ENCODE peak calls at places on chromosome 15, in eight cellular contexts. N is spleen, V is ovary, C is uterus, M is hepatocyte, Q is fibroblast of the aortic adventitia, D is MM.1S, I is right lobe of liver. T is an unnamed sample.

GRCh38 chr15:51982770-51983103 is 11.2 kb upstream of the LEO1 start:
- DNase-seq in Q (no peak), C (no peak), M (no peak), N (no peak), D (no peak), V (no peak), I (no peak), T (no peak)

GRCh38 chr15:58146734-58147133 is 8.6 kb downstream of the AQP9 start:
- DNase-seq in Q (peak), C (no peak), I (peak), M (peak), D (no peak), N (no peak), V (no peak), T (peak)

GRCh38 chr15:67196672-67197363 is 57.6 kb downstream of the AAGAB start:
- DNase-seq in V (no peak), Q (peak), N (no peak), I (no peak), M (peak), D (no peak), C (peak), T (peak)

GRCh38 chr15:53412542-53412941 is 346.9 kb downstream of the WDR72 start:
- DNase-seq in V (no peak), D (no peak), N (no peak), Q (no peak), I (no peak), C (no peak), M (no peak), T (no peak)

GRCh38 chr15:40090774-40091455 is 17.8 kb downstream of the BMF start:
- DNase-seq in N (peak), Q (no peak), V (no peak), D (no peak), C (no peak), M (peak), I (no peak), T (no peak)

GRCh38 chr15:41499109-41499851 is 5.6 kb downstream of the ITPKA start:
- DNase-seq in N (no peak), M (no peak), I (no peak), V (no peak), D (no peak), C (no peak), Q (no peak), T (no peak)

GRCh38 chr15:23797747-23798157 is 110.6 kb upstream of the NDN start:
- DNase-seq in M (no peak), D (no peak), N (no peak), V (peak), Q (no peak), I (no peak), C (peak), T (no peak)

GRCh38 chr15:55289573-55290360 is at the start of gene RAB27A:
- DNase-seq in I (peak), N (peak), Q (peak), C (peak), M (peak), D (peak), V (peak), T (peak)

GRCh38 chr15:31326729-31327673 is at the start of gene KLF13:
- DNase-seq in N (peak), I (no peak), M (peak), D (no peak), C (no peak), V (peak), Q (peak), T (peak)

GRCh38 chr15:74889390-74889881 is 406 bp upstream of the MPI start:
- DNase-seq in D (no peak), V (peak), Q (peak), N (peak), C (peak), M (no peak), I (no peak), T (peak)

GRCh38 chr15:78937132-78937739 is 7.6 kb downstream of the CTSH start:
- DNase-seq in D (no peak), V (peak), N (peak), I (no peak), M (no peak), C (peak), Q (peak), T (peak)

GRCh38 chr15:80796424-80796823 is 17.3 kb downstream of the CEMIP start:
- DNase-seq in M (no peak), C (no peak), V (no peak), I (no peak), N (no peak), D (no peak), Q (no peak), T (no peak)

GRCh38 chr15:88664151-88664778 is 25.4 kb downstream of the ISG20 start:
- DNase-seq in N (no peak), V (no peak), M (no peak), C (no peak), I (no peak), Q (peak), D (peak), T (peak)

GRCh38 chr15:78629716-78630065 is 8.9 kb upstream of the CHRNA3 start:
- DNase-seq in V (no peak), C (no peak), D (no peak), I (no peak), M (no peak), N (no peak), Q (no peak), T (no peak)

GRCh38 chr15:70154440-70155347 is 57.0 kb upstream of the TLE3 start:
- DNase-seq in C (peak), M (peak), V (peak), N (peak), Q (peak), I (no peak), D (no peak), T (peak)

GRCh38 chr15:90680371-90680935 is 36.7 kb upstream of the BLM start:
- DNase-seq in D (no peak), I (no peak), Q (peak), V (no peak), N (no peak), C (peak), M (no peak), T (peak)

GRCh38 chr15:75153565-75154248 is 48.0 kb upstream of the C15orf39 start:
- DNase-seq in Q (no peak), D (no peak), C (no peak), M (no peak), I (no peak), V (no peak), N (peak), T (no peak)

GRCh38 chr15:70614221-70614620 is 149.1 kb downstream of the UACA start:
- DNase-seq in V (no peak), C (no peak), Q (no peak), I (no peak), M (no peak), N (no peak), D (no peak), T (no peak)

GRCh38 chr15:27833178-27833577 is 265.9 kb downstream of the OCA2 start:
- DNase-seq in M (no peak), I (no peak), D (no peak), Q (no peak), N (no peak), V (no peak), C (no peak), T (no peak)

GRCh38 chr15:71650603-71651002 is 159.8 kb upstream of the NR2E3 start:
- DNase-seq in I (no peak), C (no peak), Q (no peak), D (no peak), N (no peak), M (no peak), V (no peak), T (no peak)
- TF ChIP-seq CTCF in I (no peak), C (no peak), Q (no peak), D (no peak), N (no peak), M (no peak), V (no peak), T (no peak)

GRCh38 chr15:65952425-65953053 is 83.2 kb downstream of the RAB11A start:
- DNase-seq in I (no peak), C (no peak), Q (peak), D (peak), V (no peak), M (peak), N (peak), T (peak)

GRCh38 chr15:65953622-65954021 is 84.3 kb downstream of the RAB11A start:
- DNase-seq in N (peak), I (no peak), D (peak), V (no peak), C (no peak), M (no peak), Q (no peak), T (no peak)

GRCh38 chr15:65948352-65948751 is 79.1 kb downstream of the RAB11A start:
- DNase-seq in M (no peak), V (no peak), C (no peak), Q (no peak), N (no peak), I (no peak), D (no peak), T (no peak)

GRCh38 chr15:65949482-65949881 is 80.2 kb downstream of the RAB11A start:
- DNase-seq in V (no peak), N (peak), I (no peak), M (no peak), D (no peak), C (no peak), Q (no peak), T (no peak)

DNA sequence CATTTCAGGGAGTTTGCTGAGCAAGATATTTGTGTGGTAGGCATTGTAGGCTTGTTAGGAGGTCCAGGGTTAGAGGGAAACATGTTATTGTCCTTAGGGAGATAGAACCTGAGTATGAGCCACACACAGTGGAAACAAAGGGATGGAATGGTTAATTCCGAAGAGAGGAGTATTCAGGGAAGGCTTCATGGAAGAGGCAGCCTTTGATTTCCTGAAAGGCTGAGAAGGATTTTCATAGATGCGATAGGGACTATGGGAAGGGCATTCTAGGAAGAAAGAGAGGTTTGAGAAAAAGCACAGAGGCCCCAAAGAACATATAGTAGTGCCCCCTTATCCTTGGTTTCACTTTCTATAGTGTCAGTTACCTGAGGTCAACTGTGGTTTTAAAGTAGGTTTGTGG is 81.7 kb downstream of the RAB11A start:
- DNase-seq in D (peak), C (no peak), Q (no peak), V (no peak), M (no peak), I (no peak), N (no peak), T (no peak)
- H3K4me3 ChIP-seq in D (no peak), C (no peak), Q (no peak), V (no peak), M (no peak), I (no peak), N (no peak), T (no peak)

GRCh38 chr15:64095431-64095794 is 369 bp upstream of the SNX1 start:
- DNase-seq in Q (no peak), N (no peak), D (no peak), C (no peak), I (no peak), M (no peak), V (no peak), T (no peak)

GRCh38 chr15:64090527-64090926 is 3.1 kb downstream of the CIAO2A start:
- DNase-seq in Q (no peak), N (no peak), C (no peak), I (no peak), D (peak), M (no peak), V (no peak), T (no peak)

GRCh38 chr15:64092075-64092820 is 1.4 kb downstream of the CIAO2A start:
- DNase-seq in I (no peak), C (no peak), M (no peak), Q (no peak), D (peak), V (no peak), N (no peak), T (peak)

GRCh38 chr15:64093627-64094417 is at the start of gene CIAO2A:
- DNase-seq in I (peak), M (peak), N (peak), V (peak), D (peak), C (peak), Q (peak), T (peak)

GRCh38 chr15:64092864-64093626 is 593 bp downstream of the CIAO2A start:
- DNase-seq in Q (peak), I (peak), D (peak), V (no peak), M (peak), C (peak), N (peak), T (peak)
- TF ChIP-seq CTCF in Q (no peak), I (peak), D (peak), V (no peak), M (no peak), C (no peak), N (peak), T (no peak)

DNA sequence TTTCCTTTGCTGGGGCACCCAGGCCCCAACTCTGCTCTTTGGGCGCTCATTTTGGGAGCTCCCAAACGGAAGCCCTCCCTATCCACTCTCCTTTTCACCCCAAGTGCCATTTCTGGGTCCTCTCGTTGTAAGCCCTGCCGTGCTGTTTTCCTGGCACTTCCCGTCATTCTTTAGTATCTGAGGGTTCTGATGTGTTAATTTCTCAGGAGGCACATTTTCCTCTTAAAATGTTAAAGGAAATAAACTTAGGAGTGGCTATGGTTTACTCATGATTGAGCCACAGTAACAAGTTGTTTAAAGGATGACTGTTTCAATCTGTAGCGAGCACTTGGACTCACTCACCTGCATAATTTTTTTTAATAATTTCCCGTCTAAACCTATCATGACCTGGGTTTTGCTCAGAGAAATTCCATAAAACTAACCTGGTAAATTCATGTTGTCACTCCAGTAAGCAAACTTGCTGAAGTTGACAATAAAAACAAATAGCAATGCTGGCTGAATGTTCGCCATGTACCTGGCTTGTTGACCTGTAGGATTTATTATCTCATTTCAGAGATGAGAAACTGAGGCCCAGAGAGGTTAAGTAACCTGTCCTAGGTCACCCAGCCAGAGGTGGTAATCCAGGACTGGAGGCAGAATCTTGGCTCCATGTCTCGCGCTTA is 10.6 kb downstream of the ALDH1A3 start:
- DNase-seq in N (no peak), C (no peak), Q (no peak), I (no peak), D (no peak), V (no peak), M (no peak), T (no peak)
- H3K4me3 ChIP-seq in N (no peak), C (no peak), Q (no peak), I (no peak), D (no peak), V (no peak), M (no peak), T (no peak)

GRCh38 chr15:95972812-95973211 is 357.7 kb upstream of the NR2F2 start:
- DNase-seq in N (no peak), C (no peak), D (no peak), M (no peak), Q (no peak), V (no peak), I (no peak), T (no peak)
- TF ChIP-seq CTCF in N (no peak), C (no peak), D (no peak), M (no peak), Q (no peak), V (no peak), I (no peak), T (no peak)

T was measured in fibroblast of villous mesenchyme.